ENCODE peak calls at places on chromosomes 16 and 17, in four cellular contexts. M, E, J and H are unnamed samples.
A peak's percentile ranks its signal among the peaks of the same experiment; 100 is the strongest.

GRCh38 chr16:17213974-17214373 is 256.8 kb downstream of the XYLT1 start:
- DNase-seq in M (no peak), J (no peak), E (no peak), H (no peak)

GRCh38 chr16:65414284-65414984 is 292.6 kb upstream of the CDH11 start:
- DNase-seq in M (no peak), E (no peak), J (peak; percentile 61), H (peak; percentile 78)

GRCh38 chr16:31105677-31106213 is 2.4 kb upstream of the BCKDK start:
- DNase-seq in M (peak; percentile 88), E (peak; percentile 93), J (no peak), H (no peak)

GRCh38 chr16:13307255-13307654 is 405.9 kb downstream of the SHISA9 start:
- DNase-seq in M (no peak), E (no peak), J (peak; percentile 99), H (peak; percentile 98)

GRCh38 chr17:9021158-9021984 is at the start of gene NTN1:
- DNase-seq in E (peak; percentile 55), J (no peak), M (peak; percentile 43), H (no peak)

GRCh38 chr16:85416267-85417109 is 196.6 kb upstream of the GSE1 start:
- DNase-seq in M (peak; percentile 45), E (peak; percentile 68), J (no peak), H (no peak)

GRCh38 chr16:70778901-70779309 is 22.1 kb downstream of the VAC14 start:
- DNase-seq in M (peak; percentile 63), E (peak; percentile 58), J (peak; percentile 67), H (peak; percentile 89)

GRCh38 chr16:14364386-14365199 is 265.5 kb downstream of the PARN start:
- DNase-seq in J (peak; percentile 94), E (no peak), M (no peak), H (peak; percentile 74)

GRCh38 chr17:79258042-79258441 is 183.4 kb downstream of the ENGASE start:
- DNase-seq in J (no peak), E (no peak), M (no peak), H (no peak)

GRCh38 chr17:59372138-59372751 is 40.8 kb downstream of the YPEL2 start:
- DNase-seq in E (no peak), M (peak; percentile 80), J (no peak), H (no peak)

GRCh38 chr17:68238488-68238887 is 9.4 kb upstream of the AMZ2 start:
- DNase-seq in M (no peak), E (no peak), J (no peak), H (no peak)

GRCh38 chr16:750454-750853 is 9.7 kb upstream of the CIAO3 start:
- DNase-seq in J (no peak), M (no peak), E (no peak), H (no peak)

GRCh38 chr17:9241371-9241712 is 220.0 kb downstream of the NTN1 start:
- DNase-seq in E (no peak), M (peak; percentile 58), J (no peak), H (no peak)

GRCh38 chr17:14428640-14429029 is 127.8 kb downstream of the HS3ST3B1 start:
- DNase-seq in J (no peak), M (no peak), E (no peak), H (no peak)

DNA sequence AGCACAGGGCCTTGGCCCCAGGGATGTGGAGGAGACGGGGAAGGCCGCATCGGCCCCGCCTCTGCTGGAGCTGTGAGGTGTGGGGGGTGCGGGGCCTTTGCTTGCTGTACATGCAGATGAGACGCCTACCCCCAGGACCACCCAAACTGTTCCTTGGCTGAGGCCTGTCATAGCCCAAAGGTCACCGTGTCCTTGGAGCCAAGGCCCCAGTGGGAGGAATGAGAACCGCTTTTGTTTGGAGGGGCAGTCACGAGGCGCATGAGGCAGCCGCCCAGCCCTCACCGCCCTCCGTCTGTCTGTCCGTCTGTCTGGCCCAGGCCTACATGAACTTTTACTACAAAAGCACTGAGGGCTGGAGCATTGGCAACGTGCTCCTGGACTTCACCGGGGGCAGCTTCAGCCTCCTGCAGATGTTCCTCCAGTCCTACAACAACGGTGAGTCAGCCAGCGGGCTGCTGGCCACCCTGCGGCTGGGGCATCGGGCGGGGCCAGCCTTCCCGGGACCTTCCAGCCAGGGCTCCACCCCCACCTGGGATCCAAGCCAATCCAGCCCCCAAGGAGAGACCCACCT is 8.8 kb downstream of the TAX1BP3 start:
- DNase-seq in M (peak; percentile 56), J (no peak), E (no peak), H (peak; percentile 60)
- TF ChIP-seq CTCF in M (peak; percentile 10), J (no peak), E (no peak), H (no peak)

DNA sequence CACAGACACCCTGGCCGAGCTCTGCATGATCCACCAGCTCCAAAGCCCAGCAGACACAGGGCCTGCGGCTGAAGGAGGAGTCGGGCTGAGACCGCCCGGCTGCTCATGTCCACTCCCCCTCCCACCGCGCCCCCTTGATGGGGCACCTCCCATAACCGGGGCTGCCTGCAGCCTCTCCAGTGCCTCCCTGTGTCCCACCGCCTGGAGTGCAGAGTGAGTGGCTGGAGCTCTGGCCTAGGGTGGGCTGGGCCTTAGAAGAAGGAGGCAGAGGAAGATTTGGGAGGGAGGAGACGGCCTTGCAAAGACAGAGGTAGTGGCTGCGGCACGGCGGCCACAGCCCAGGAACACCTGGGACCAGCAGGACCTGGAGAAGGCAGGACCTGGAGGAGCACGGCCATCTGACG is 4.0 kb downstream of the CBFA2T3 start:
- DNase-seq in M (no peak), E (no peak), J (no peak), H (no peak)
- TF ChIP-seq CTCF in M (no peak), E (no peak), J (no peak), H (no peak)

DNA sequence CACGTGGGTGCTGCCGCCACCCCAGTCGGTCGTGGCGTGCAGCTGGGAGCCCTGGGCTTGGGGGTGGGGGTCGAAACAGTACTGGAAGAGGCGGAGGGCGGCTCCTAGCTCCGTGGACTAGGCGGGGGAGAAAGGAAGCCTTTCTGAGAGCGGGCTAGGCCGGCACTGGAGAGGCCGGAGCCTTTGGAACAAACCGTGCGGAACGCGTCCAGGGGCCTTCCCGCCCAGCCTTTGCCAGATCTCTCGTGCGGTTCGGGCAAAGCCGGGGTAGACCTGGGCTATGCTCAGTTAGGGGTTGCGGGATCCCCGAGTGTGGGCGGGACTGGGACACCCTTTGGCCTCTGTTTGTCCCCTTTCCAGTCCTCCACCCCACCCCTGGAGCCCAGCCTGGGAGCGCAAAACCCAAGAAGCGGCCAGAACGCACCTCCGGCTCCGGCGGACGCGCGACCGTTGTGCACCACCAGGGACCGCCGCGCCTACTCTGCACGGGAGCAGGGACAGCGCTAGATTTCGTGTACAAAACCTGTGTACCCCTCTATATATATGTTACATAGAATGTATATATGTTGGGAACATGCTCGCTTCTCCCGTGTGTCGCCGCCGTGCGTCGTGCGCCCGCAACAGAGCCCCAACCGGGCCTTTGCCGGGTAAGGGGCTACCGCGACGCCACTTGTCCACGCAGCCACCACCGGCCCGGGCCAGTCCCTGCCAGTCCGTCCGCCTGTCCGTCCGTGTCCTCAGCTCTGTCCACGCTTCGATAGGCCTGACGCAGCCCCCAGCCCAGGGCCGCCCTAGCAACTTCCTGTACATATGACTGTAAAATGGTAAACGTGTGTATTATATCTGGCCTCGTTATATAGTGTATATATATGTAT is 26.2 kb downstream of the SREBF1 start:
- DNase-seq in M (no peak), E (peak; percentile 51), J (no peak), H (no peak)
- TF ChIP-seq CTCF in M (no peak), E (no peak), J (no peak), H (no peak)

DNA sequence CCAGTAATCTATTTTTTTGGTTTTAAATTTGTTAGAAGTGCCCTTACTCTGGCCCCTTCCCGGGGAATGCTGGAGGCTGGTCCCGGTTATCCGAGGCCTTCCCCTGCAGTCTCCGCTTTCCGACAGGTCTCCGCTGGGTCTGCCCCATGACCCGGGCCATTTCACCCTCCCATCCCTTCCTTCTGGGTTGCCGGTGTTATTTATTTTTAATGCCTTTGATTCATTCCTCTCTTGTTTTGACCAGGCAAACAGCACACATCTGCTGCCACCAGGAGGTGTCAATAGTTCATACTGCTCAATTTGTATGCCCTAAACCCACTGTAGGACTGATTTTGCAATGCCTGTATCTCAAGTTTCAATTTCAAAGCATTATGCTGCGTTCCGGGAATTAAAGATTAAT is 113.2 kb upstream of the IRX5 start:
- DNase-seq in M (peak; percentile 7), J (no peak), E (peak; percentile 9), H (peak; percentile 16)
- TF ChIP-seq CTCF in M (peak; percentile 57), J (peak; percentile 19), E (peak; percentile 23), H (peak; percentile 72)

GRCh38 chr16:49346459-49346858 is 27.1 kb upstream of the C16orf78 start:
- DNase-seq in J (no peak), E (no peak), M (no peak), H (no peak)

GRCh38 chr16:49347476-49347875 is 26.1 kb upstream of the C16orf78 start:
- DNase-seq in J (no peak), E (no peak), M (no peak), H (no peak)

GRCh38 chr16:49349446-49350168 is 24.0 kb upstream of the C16orf78 start:
- DNase-seq in M (no peak), E (no peak), J (no peak), H (no peak)

GRCh38 chr16:49350265-49351103 is 23.1 kb upstream of the C16orf78 start:
- DNase-seq in J (no peak), E (peak; percentile 80), M (peak; percentile 54), H (peak; percentile 6)

GRCh38 chr16:49348408-49349176 is 25.0 kb upstream of the C16orf78 start:
- DNase-seq in M (no peak), J (no peak), E (no peak), H (no peak)
- TF ChIP-seq CTCF in M (no peak), J (peak; percentile 3), E (no peak), H (peak; percentile 7)